ENCODE peak calls at places on chromosomes 1 and 21, in nine cellular contexts. N is GM12878, M is transverse colon, I is ascending aorta, K is uterus, B is type B pancreatic cell, Y is nephron progenitor cell, T is mammary epithelial cell, F is H1. S is an unnamed sample.

GRCh38 chr1:247156787-247157232 is 15.0 kb downstream of the ZNF124 start:
- DNase-seq in F (no peak), I (no peak), K (no peak), Y (no peak), N (no peak), B (no peak), M (no peak), T (no peak), S (no peak)

GRCh38 chr1:209805875-209806760 is at the start of gene IRF6:
- DNase-seq in N (no peak), T (peak), Y (peak), B (peak), I (peak), K (peak), F (peak), M (peak), S (no peak)

GRCh38 chr1:2104621-2105427 is 54.6 kb downstream of the PRKCZ start:
- DNase-seq in F (no peak), T (no peak), I (no peak), Y (peak), N (no peak), M (no peak), K (no peak), B (no peak), S (no peak)

GRCh38 chr1:161816201-161816600 is 50.1 kb downstream of the ATF6 start:
- DNase-seq in B (no peak), F (no peak), M (no peak), N (no peak), I (no peak), Y (no peak), K (no peak), T (no peak), S (no peak)

GRCh38 chr1:112393634-112393976 is 2.4 kb upstream of the CTTNBP2NL start:
- DNase-seq in K (peak), Y (no peak), T (no peak), M (peak), B (no peak), N (no peak), F (no peak), I (peak), S (no peak)

GRCh38 chr1:196690582-196690981 is 38.7 kb downstream of the CFH start:
- DNase-seq in I (no peak), N (no peak), M (no peak), B (no peak), F (no peak), T (no peak), Y (no peak), K (no peak), S (no peak)

GRCh38 chr1:91406773-91407389 is 2.2 kb upstream of the HFM1 start:
- DNase-seq in I (no peak), K (no peak), Y (no peak), T (no peak), N (no peak), B (no peak), F (no peak), M (no peak), S (no peak)

GRCh38 chr1:173536254-173536653 is 59.1 kb downstream of the PRDX6 start:
- DNase-seq in K (no peak), I (no peak), F (no peak), Y (no peak), T (no peak), B (no peak), N (no peak), M (no peak), S (no peak)

GRCh38 chr1:110829955-110830553 is 42.9 kb upstream of the CD53 start:
- DNase-seq in N (peak), B (no peak), M (no peak), K (no peak), Y (peak), T (peak), F (peak), I (no peak), S (no peak)

GRCh38 chr21:38768385-38769071 is 37.2 kb upstream of the ETS2 start:
- DNase-seq in K (no peak), F (no peak), Y (no peak), B (no peak), I (peak), T (peak), M (no peak), N (no peak), S (no peak)

GRCh38 chr1:33246171-33246570 is 10.1 kb upstream of the ZNF362 start:
- DNase-seq in Y (no peak), M (no peak), N (no peak), F (no peak), T (no peak), K (no peak), B (no peak), I (no peak), S (no peak)

GRCh38 chr1:97348599-97349265 is 572.1 kb downstream of the DPYD start:
- DNase-seq in I (no peak), T (no peak), M (no peak), N (no peak), Y (no peak), B (no peak), K (no peak), F (no peak), S (no peak)

GRCh38 chr1:112509005-112509659 is 367 bp downstream of the WNT2B start:
- DNase-seq in T (no peak), Y (peak), N (no peak), K (no peak), B (no peak), M (peak), I (no peak), F (no peak), S (no peak)

GRCh38 chr1:201585099-201585498 is 46.2 kb downstream of the NAV1 start:
- DNase-seq in K (no peak), N (no peak), Y (no peak), I (no peak), B (no peak), T (no peak), M (no peak), F (no peak), S (no peak)

GRCh38 chr1:10063878-10064277 is 31.1 kb downstream of the UBE4B start:
- DNase-seq in M (no peak), T (peak), N (no peak), I (no peak), B (no peak), F (no peak), Y (no peak), K (no peak), S (no peak)

GRCh38 chr1:178706467-178706866 is 18.6 kb upstream of the RALGPS2 start:
- DNase-seq in T (peak), B (no peak), F (no peak), K (peak), I (no peak), M (no peak), Y (no peak), N (no peak), S (no peak)

GRCh38 chr21:42195378-42196031 is 23.4 kb upstream of the ABCG1 start:
- DNase-seq in K (no peak), B (no peak), T (no peak), F (no peak), I (no peak), Y (no peak), N (no peak), M (peak), S (no peak)

GRCh38 chr1:195663549-195664280 is 944.5 kb downstream of the KCNT2 start:
- DNase-seq in B (no peak), F (no peak), M (no peak), T (peak), K (no peak), I (no peak), Y (no peak), N (no peak), S (no peak)

GRCh38 chr1:172530000-172530399 is 3.0 kb upstream of the SUCO start:
- DNase-seq in M (no peak), Y (no peak), B (no peak), N (no peak), K (no peak), F (no peak), I (no peak), T (peak), S (no peak)

DNA sequence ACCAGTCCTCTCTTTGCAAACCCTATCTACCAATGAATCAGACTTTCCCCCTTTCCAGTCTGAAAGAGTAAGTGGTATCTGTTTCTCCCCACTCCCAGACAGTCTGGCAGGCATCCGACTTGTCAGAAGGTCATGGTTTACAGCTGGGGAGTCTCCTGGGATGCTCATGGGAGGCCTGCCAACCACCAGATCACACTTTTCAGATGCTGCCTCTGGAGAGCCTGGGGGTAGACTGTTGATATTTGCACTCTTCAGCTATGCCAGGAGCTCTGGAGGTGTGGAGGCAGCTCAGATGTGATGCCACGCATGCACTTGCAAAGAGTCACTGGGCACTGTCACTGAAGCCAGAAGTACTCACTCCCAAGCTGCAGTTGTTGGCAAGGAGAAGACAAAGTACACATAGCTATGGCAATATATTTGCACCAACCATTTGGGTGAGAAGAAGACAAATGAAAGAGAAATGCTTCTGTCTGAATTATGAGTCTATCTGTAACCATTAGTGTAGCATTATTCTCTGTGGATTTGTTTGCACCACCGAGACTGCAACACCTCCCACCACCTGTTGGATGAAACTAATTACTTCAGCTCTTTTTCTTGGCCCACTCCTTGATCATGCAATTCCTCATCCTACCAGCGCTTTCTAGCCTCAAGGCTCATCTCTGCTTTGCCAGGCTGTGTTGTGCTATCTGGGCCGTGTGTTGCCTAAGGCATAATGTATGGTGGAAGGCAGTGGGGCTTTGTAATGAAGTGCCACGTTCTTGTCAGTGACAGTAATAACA is 133.0 kb upstream of the SPAG17 start:
- DNase-seq in T (no peak), I (no peak), N (no peak), B (no peak), M (no peak), Y (no peak), K (no peak), F (no peak), S (no peak)
- TF ChIP-seq CTCF in T (peak), I (no peak), N (no peak), B (no peak), M (no peak), Y (no peak), K (no peak), F (no peak), S (no peak)

GRCh38 chr1:169193191-169193850 is 86.8 kb downstream of the ATP1B1 start:
- DNase-seq in M (no peak), B (no peak), Y (no peak), K (peak), T (no peak), I (no peak), N (no peak), F (no peak), S (no peak)
- TF ChIP-seq CTCF in M (no peak), B (no peak), Y (no peak), K (peak), T (no peak), I (no peak), N (no peak), F (no peak), S (peak)

DNA sequence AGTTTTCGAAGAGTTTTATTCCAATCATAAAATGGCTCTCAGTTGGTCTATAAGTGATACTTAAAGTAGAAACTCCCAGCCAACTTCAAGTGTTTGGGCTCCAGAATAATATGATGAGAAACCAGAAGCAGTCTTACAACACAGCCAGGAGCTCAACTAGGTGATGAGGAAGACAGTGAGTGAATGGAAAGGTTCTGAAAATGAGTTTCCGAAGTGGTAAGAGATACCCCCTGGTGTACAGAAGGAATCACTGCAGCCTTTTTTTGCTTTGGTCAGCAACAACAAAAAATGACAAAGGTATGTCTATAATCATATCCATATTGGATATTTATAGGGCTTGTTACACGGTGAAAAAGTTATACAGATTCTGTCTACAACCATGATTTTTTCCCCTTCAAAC is 16.5 kb downstream of the KRTAP19-1 start:
- DNase-seq in I (no peak), F (no peak), N (no peak), B (no peak), M (no peak), Y (no peak), K (no peak), T (peak), S (no peak)
- TF ChIP-seq CTCF in I (no peak), F (no peak), N (peak), B (peak), M (no peak), Y (peak), K (no peak), T (peak), S (peak)

DNA sequence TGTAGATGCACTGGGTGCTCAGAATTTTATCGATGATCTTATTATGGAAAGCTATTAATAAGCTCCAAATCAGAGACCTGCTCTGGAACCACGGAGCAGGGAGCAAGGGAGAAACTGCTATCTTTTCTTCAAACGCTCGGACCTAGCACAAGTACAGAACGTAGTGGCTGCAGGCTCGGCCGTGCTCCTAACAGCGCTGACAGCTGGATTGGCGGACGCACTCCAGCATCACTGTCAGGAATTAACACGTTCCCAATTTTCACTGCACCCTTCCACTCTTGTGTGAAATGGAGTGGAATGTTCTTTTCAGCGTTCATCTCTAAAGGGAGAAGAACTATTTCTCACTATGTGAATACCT is 107.0 kb downstream of the ZNF281 start:
- DNase-seq in Y (peak), I (no peak), M (no peak), N (no peak), B (no peak), K (no peak), T (no peak), F (no peak), S (no peak)
- TF ChIP-seq CTCF in Y (no peak), I (no peak), M (no peak), N (no peak), B (no peak), K (no peak), T (no peak), F (no peak), S (no peak)

GRCh38 chr1:177566495-177566894 is 395.7 kb downstream of the BRINP2 start:
- DNase-seq in I (no peak), K (no peak), T (no peak), M (peak), N (no peak), B (no peak), Y (no peak), F (no peak), S (no peak)

GRCh38 chr1:177569476-177569875 is 398.7 kb downstream of the BRINP2 start:
- DNase-seq in I (no peak), M (no peak), N (no peak), T (no peak), F (no peak), K (no peak), B (no peak), Y (no peak), S (no peak)

GRCh38 chr1:177571076-177571475 is 398.8 kb downstream of the SEC16B start:
- DNase-seq in K (no peak), T (no peak), Y (no peak), M (no peak), I (no peak), N (no peak), B (no peak), F (no peak), S (no peak)

GRCh38 chr1:177567393-177567792 is 396.6 kb downstream of the BRINP2 start:
- DNase-seq in M (no peak), K (no peak), T (peak), F (no peak), Y (peak), I (no peak), N (no peak), B (no peak), S (no peak)

GRCh38 chr1:177568702-177569101 is 397.9 kb downstream of the BRINP2 start:
- DNase-seq in N (no peak), K (no peak), Y (no peak), I (no peak), M (no peak), F (no peak), T (no peak), B (no peak), S (no peak)
- TF ChIP-seq CTCF in N (no peak), K (no peak), Y (no peak), I (no peak), M (no peak), F (no peak), T (peak), B (no peak), S (no peak)

GRCh38 chr1:151773698-151774097 is 10.4 kb upstream of the MRPL9 start:
- DNase-seq in N (no peak), T (peak), M (no peak), K (no peak), I (no peak), Y (no peak), B (no peak), F (no peak), S (no peak)

GRCh38 chr1:151777317-151777716 is 13.0 kb downstream of the TDRKH start:
- DNase-seq in B (no peak), M (no peak), F (no peak), Y (no peak), T (no peak), I (no peak), N (no peak), K (no peak), S (no peak)

GRCh38 chr1:151774540-151774939 is 11.2 kb upstream of the MRPL9 start:
- DNase-seq in B (no peak), Y (no peak), F (no peak), K (no peak), I (no peak), M (no peak), N (no peak), T (no peak), S (no peak)

GRCh38 chr1:151776665-151777062 is 13.4 kb upstream of the MRPL9 start:
- DNase-seq in Y (no peak), T (no peak), B (no peak), F (no peak), N (no peak), M (no peak), I (no peak), K (no peak), S (no peak)

GRCh38 chr1:151775894-151776664 is 12.8 kb upstream of the MRPL9 start:
- DNase-seq in Y (no peak), F (no peak), N (no peak), I (no peak), B (no peak), T (no peak), K (no peak), M (no peak), S (no peak)
- TF ChIP-seq CTCF in Y (no peak), F (no peak), N (no peak), I (no peak), B (no peak), T (no peak), K (no peak), M (no peak), S (no peak)

S was measured in D721Med.